ENCODE peak calls at places on chromosomes 12 and 14, in five cellular contexts. U, S, T, F and P are unnamed samples.

GRCh38 chr12:21814814-21815213 is 40.3 kb upstream of the KCNJ8 start:
- DNase-seq in U (no peak), S (no peak), T (no peak), F (no peak), P (no peak)

GRCh38 chr12:75708829-75709228 is 197.4 kb upstream of the KRR1 start:
- DNase-seq in U (peak; percentile 82), S (no peak), T (no peak), F (no peak), P (no peak)

GRCh38 chr12:57111046-57111698 is at the start of gene STAT6:
- DNase-seq in U (peak; percentile 71), S (peak; percentile 91), T (peak; percentile 89), F (no peak), P (peak; percentile 82)

GRCh38 chr12:127107744-127108143 is 1159.2 kb upstream of the TMEM132C start:
- DNase-seq in U (no peak), S (no peak), T (no peak), F (no peak), P (no peak)

GRCh38 chr12:107393043-107393725 is 292.4 kb upstream of the PWP1 start:
- DNase-seq in U (no peak), S (no peak), T (no peak), F (no peak), P (no peak)

GRCh38 chr12:94062796-94063635 is 85.4 kb upstream of the PLXNC1 start:
- DNase-seq in U (no peak), S (no peak), T (no peak), F (no peak), P (no peak)

GRCh38 chr14:65170768-65171251 is 68.5 kb upstream of the MAX start:
- DNase-seq in U (no peak), S (no peak), T (peak; percentile 27), F (no peak), P (peak; percentile 29)

GRCh38 chr12:52251367-52252055 is 18.5 kb downstream of the KRT7 start:
- DNase-seq in U (no peak), S (peak; percentile 2), T (no peak), F (no peak), P (no peak)

GRCh38 chr14:54920052-54920451 is 17.4 kb upstream of the GCH1 start:
- DNase-seq in U (no peak), S (no peak), T (no peak), F (no peak), P (no peak)

GRCh38 chr12:76374395-76375020 is 26.3 kb upstream of the BBS10 start:
- DNase-seq in U (no peak), S (no peak), T (no peak), F (no peak), P (no peak)

GRCh38 chr12:12705833-12706520 is 10.0 kb upstream of the GPR19 start:
- DNase-seq in U (no peak), S (no peak), T (no peak), F (no peak), P (no peak)

GRCh38 chr12:107998863-107999262 is 130.2 kb upstream of the WSCD2 start:
- DNase-seq in U (no peak), S (no peak), T (no peak), F (no peak), P (no peak)

GRCh38 chr12:99959549-99960170 is 25.1 kb downstream of the ANKS1B start:
- DNase-seq in U (peak; percentile 15), S (no peak), T (no peak), F (no peak), P (no peak)

GRCh38 chr12:91940826-91941225 is 204.8 kb downstream of the BTG1 start:
- DNase-seq in U (no peak), S (no peak), T (no peak), F (no peak), P (no peak)

GRCh38 chr12:120905856-120906384 is 1.8 kb upstream of the SPPL3 start:
- DNase-seq in U (no peak), S (no peak), T (no peak), F (no peak), P (no peak)

GRCh38 chr14:52370406-52370911 is 56.3 kb downstream of the PTGER2 start:
- DNase-seq in U (no peak), S (no peak), T (no peak), F (no peak), P (no peak)

GRCh38 chr12:22543246-22544037 is 900 bp downstream of the C2CD5 start:
- DNase-seq in U (peak; percentile 27), S (no peak), T (peak; percentile 53), F (peak; percentile 27), P (peak; percentile 11)

GRCh38 chr14:53880761-53881160 is 75.9 kb downstream of the BMP4 start:
- DNase-seq in U (no peak), S (no peak), T (no peak), F (no peak), P (no peak)

GRCh38 chr12:124792961-124793441 is 70.7 kb downstream of the SCARB1 start:
- DNase-seq in U (no peak), S (no peak), T (no peak), F (no peak), P (no peak)

GRCh38 chr12:127254420-127254955 is 1012.5 kb upstream of the TMEM132C start:
- DNase-seq in U (no peak), S (no peak), T (no peak), F (no peak), P (no peak)

GRCh38 chr12:31765931-31766330 is 37.1 kb upstream of the AMN1 start:
- DNase-seq in U (no peak), S (no peak), T (no peak), F (no peak), P (no peak)

GRCh38 chr14:67497216-67497615 is 8.7 kb upstream of the TMEM229B start:
- DNase-seq in U (no peak), S (no peak), T (no peak), F (no peak), P (no peak)

GRCh38 chr12:92270501-92270900 is 124.9 kb upstream of the BTG1 start:
- DNase-seq in U (no peak), S (no peak), T (no peak), F (no peak), P (no peak)

GRCh38 chr14:38186217-38186616 is 21.5 kb upstream of the SSTR1 start:
- DNase-seq in U (no peak), S (no peak), T (no peak), F (no peak), P (no peak)

GRCh38 chr14:72479471-72479931 is 414.4 kb downstream of the DPF3 start:
- DNase-seq in U (no peak), S (no peak), T (no peak), F (no peak), P (no peak)

GRCh38 chr12:120598674-120599463 is 17.7 kb upstream of the POP5 start:
- DNase-seq in U (peak; percentile 41), S (no peak), T (no peak), F (no peak), P (no peak)

GRCh38 chr12:82695531-82695930 is 8.8 kb downstream of the TMTC2 start:
- DNase-seq in U (no peak), S (no peak), T (no peak), F (no peak), P (no peak)
- H3K27ac ChIP-seq in U (no peak overlapping the region), S (no peak overlapping the region), T (no peak overlapping the region), F (no peak overlapping the region), P (no peak overlapping the region)

GRCh38 chr12:65637150-65637549 is 187.1 kb upstream of the HMGA2 start:
- DNase-seq in U (no peak), S (no peak), T (no peak), F (no peak), P (no peak)
- H3K27ac ChIP-seq in U (no peak overlapping the region), S (no peak overlapping the region), T (no peak overlapping the region), F (no peak overlapping the region), P (no peak overlapping the region)

GRCh38 chr12:13835657-13836056 is 145.7 kb downstream of the GRIN2B start:
- DNase-seq in U (no peak), S (no peak), T (no peak), F (no peak), P (no peak)
- H3K27ac ChIP-seq in U (no peak overlapping the region), S (no peak overlapping the region), T (no peak overlapping the region), F (no peak overlapping the region), P (no peak overlapping the region)

GRCh38 chr14:74945261-74945851 is 10.0 kb downstream of the PGF start:
- DNase-seq in U (no peak), S (no peak), T (peak; percentile 50), F (peak; percentile 53), P (no peak)
- H3K27ac ChIP-seq in U (peak overlapping the region; percentile 66), S (no peak overlapping the region), T (no peak overlapping the region), F (no peak overlapping the region), P (no peak overlapping the region)

GRCh38 chr12:111776836-111777344 is 10.2 kb downstream of the ALDH2 start:
- DNase-seq in U (no peak), S (no peak), T (no peak), F (no peak), P (no peak)

GRCh38 chr12:111777345-111778045 is 10.8 kb downstream of the ALDH2 start:
- DNase-seq in U (peak; percentile 87), S (no peak), T (no peak), F (no peak), P (no peak)

GRCh38 chr12:111773801-111774551 is 7.2 kb downstream of the ALDH2 start:
- DNase-seq in U (peak; percentile 89), S (peak; percentile 93), T (no peak), F (no peak), P (peak; percentile 78)

GRCh38 chr12:111780166-111780565 is 13.4 kb downstream of the ALDH2 start:
- DNase-seq in U (no peak), S (no peak), T (no peak), F (no peak), P (no peak)

GRCh38 chr12:111775205-111776193 is 8.8 kb downstream of the ALDH2 start:
- DNase-seq in U (peak; percentile 80), S (peak; percentile 83), T (peak; percentile 80), F (no peak), P (peak; percentile 83)
- H3K27ac ChIP-seq in U (peak overlapping the region; percentile 87), S (peak overlapping the region; percentile 90), T (peak overlapping the region; percentile 48), F (no peak overlapping the region), P (peak overlapping the region; percentile 67)

DNA sequence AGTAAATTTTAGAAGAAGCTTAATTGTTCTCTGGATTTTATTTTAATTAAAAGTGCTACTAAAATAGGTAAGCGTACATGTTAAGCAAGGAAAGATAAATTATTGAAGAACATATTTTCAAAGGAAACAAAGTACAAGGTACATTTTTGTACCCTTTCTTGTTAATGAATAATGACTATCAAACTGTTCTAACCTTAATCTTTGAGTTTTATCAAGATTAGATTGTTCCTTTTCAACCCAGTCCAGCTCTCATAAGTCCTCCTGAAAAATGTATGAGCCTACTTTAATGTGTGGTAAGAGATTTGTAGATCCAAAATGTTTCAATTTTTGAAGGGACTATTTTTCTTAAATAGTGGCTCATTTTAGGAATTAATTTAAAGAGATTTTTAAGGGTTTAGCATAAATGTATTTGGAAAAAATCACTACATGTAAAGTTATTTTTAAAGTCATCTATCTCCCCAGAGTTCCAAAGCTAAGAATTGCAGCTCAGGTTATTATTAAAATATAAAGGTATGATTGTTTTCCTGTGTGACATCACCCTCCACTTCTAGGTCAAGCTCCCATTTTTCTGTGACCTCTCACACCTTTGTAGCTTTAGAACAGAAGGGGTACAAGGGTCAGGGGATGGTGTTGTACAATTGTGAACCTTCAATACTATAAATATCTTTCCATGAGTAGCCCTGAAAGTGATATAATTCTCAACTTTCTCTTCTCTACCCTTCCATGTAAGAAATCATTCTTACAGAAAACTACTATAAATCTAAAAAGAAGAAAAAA is 1.2 kb upstream of the PIK3C2G start:
- DNase-seq in U (no peak), S (no peak), T (no peak), F (no peak), P (no peak)
- H3K27ac ChIP-seq in U (no peak overlapping the region), S (peak overlapping the region; percentile 80), T (no peak overlapping the region), F (no peak overlapping the region), P (no peak overlapping the region)